ENCODE peak calls at places on chromosomes 6 and 20, in five cellular contexts. B is A549, X is ovary, M is stomach, P is tibial artery. E is an unnamed sample.

GRCh38 chr20:680638-681037 is 5.0 kb upstream of the SCRT2 start:
- DNase-seq in X (no peak), P (no peak), M (no peak), B (no peak), E (no peak)

GRCh38 chr20:45833883-45834796 is 541 bp downstream of the SNX21 start:
- DNase-seq in X (peak), M (peak), P (peak), B (peak), E (peak)

GRCh38 chr6:127459231-127459641 is at the start of gene KIAA0408:
- DNase-seq in P (peak), M (peak), X (peak), B (no peak), E (no peak)

GRCh38 chr20:56801991-56802740 is 173.1 kb downstream of the TFAP2C start:
- DNase-seq in M (no peak), P (no peak), X (no peak), B (peak), E (no peak)

GRCh38 chr20:1209447-1210387 is 6.5 kb downstream of the C20orf202 start:
- DNase-seq in M (no peak), B (peak), P (no peak), X (no peak), E (no peak)

GRCh38 chr20:39849664-39850063 is 839.4 kb downstream of the MAFB start:
- DNase-seq in X (peak), P (peak), B (no peak), M (peak), E (peak)

GRCh38 chr6:113995632-113996031 is 24.7 kb upstream of the HDAC2 start:
- DNase-seq in P (peak), M (no peak), X (no peak), B (peak), E (peak)

GRCh38 chr20:34083137-34083536 is 28.9 kb downstream of the EIF2S2 start:
- DNase-seq in P (peak), X (peak), B (peak), M (peak), E (no peak)

GRCh38 chr6:108549241-108549640 is 11.5 kb upstream of the FOXO3 start:
- DNase-seq in M (no peak), P (no peak), B (no peak), X (no peak), E (no peak)

GRCh38 chr6:126180585-126180984 is 159.3 kb upstream of the CENPW start:
- DNase-seq in M (no peak), P (no peak), X (no peak), B (peak), E (no peak)

GRCh38 chr20:53829086-53829703 is 235.6 kb upstream of the ZNF217 start:
- DNase-seq in X (no peak), P (no peak), B (peak), M (no peak), E (no peak)

GRCh38 chr6:80457044-80457933 is 350.8 kb downstream of the BCKDHB start:
- DNase-seq in P (peak), M (peak), X (peak), B (peak), E (peak)

GRCh38 chr20:31717478-31717946 is 5.2 kb downstream of the BCL2L1 start:
- DNase-seq in P (no peak), B (no peak), X (no peak), M (no peak), E (no peak)

GRCh38 chr6:41836022-41836659 is 48.6 kb downstream of the TOMM6 start:
- DNase-seq in X (no peak), P (no peak), M (no peak), B (no peak), E (no peak)

GRCh38 chr6:101716387-101716786 is 322.9 kb downstream of the GRIK2 start:
- DNase-seq in P (no peak), M (no peak), B (no peak), X (no peak), E (no peak)

GRCh38 chr6:39441301-39441700 is 118.8 kb upstream of the KCNK16 start:
- DNase-seq in B (no peak), X (no peak), M (no peak), P (no peak), E (no peak)

GRCh38 chr6:148342146-148343027 is at the start of gene SASH1:
- DNase-seq in P (peak), B (peak), X (peak), M (peak), E (peak)

GRCh38 chr6:134309227-134309626 is 8.7 kb downstream of the SGK1 start:
- DNase-seq in B (no peak), M (no peak), X (no peak), P (no peak), E (no peak)

GRCh38 chr6:86193821-86194220 is 551.1 kb upstream of the SYNCRIP start:
- DNase-seq in M (no peak), P (no peak), B (no peak), X (no peak), E (no peak)

GRCh38 chr6:106163966-106164877 is 78.1 kb downstream of the PRDM1 start:
- DNase-seq in B (no peak), X (no peak), P (no peak), M (no peak), E (no peak)

GRCh38 chr6:163533443-163533842 is 118.9 kb downstream of the QKI start:
- DNase-seq in B (peak), X (no peak), P (no peak), M (no peak), E (no peak)

GRCh38 chr6:166850677-166851076 is 105.7 kb downstream of the RNASET2 start:
- DNase-seq in B (no peak), X (no peak), P (no peak), M (no peak), E (no peak)

GRCh38 chr20:32945710-32946221 is 58.5 kb downstream of the SUN5 start:
- DNase-seq in B (no peak), P (no peak), X (no peak), M (no peak), E (no peak)

GRCh38 chr20:38165089-38165965 is at the start of gene TGM2:
- DNase-seq in P (peak), B (peak), X (peak), M (peak), E (no peak)

GRCh38 chr6:119351005-119351394 is 1.4 kb upstream of the MAN1A1 start:
- DNase-seq in X (no peak), M (no peak), B (peak), P (no peak), E (no peak)

GRCh38 chr6:9039258-9039657 is 603.9 kb upstream of the SLC35B3 start:
- DNase-seq in B (peak), P (no peak), X (no peak), M (no peak), E (no peak)

GRCh38 chr6:78850621-78851020 is 16.7 kb upstream of the IRAK1BP1 start:
- DNase-seq in P (no peak), M (no peak), X (no peak), B (no peak), E (no peak)

GRCh38 chr6:55954436-55954835 is 79.0 kb upstream of the BMP5 start:
- DNase-seq in P (no peak), B (no peak), X (no peak), M (no peak), E (no peak)
- H3K27ac ChIP-seq in P (no peak), B (no peak), X (no peak), M (no peak), E (no peak)

GRCh38 chr6:29749668-29750067 is 26.4 kb downstream of the HLA-F start:
- DNase-seq in M (no peak), X (no peak), P (no peak), B (no peak), E (no peak)
- H3K4me3 ChIP-seq in M (peak), X (peak), P (peak), B (no peak), E (peak)

DNA sequence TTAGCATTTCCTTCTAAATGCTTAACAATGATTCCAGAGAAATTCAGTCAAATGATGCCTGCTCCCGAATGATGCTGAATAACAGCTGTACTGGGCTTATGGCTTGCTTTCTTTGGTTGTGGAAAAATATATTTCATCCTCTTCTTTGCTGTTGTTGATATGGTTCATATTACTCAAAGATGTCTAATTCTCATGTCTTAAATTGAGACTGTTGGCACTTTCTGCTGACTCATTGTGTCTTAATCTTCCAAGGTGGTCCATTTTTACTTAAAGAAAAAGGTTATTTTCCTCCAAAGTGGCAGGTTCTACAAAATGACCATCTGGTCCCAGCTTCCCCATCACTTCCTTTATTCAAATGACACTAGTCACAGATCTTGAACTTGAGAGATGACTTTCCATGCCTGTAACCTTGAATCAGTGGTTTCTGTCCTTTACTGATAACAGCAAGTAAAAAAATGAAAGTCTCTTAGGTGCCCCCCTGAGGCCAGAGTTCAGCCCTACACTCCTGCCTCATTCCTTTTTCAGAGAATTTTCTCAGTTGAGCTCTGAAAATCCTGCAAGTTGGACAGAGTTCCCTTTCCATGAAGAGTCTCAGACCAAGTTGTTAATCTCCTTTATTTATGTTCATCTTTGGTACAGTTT is 6.9 kb downstream of the SNAP25 start:
- DNase-seq in M (no peak), P (no peak), X (no peak), B (peak), E (no peak)
- TF ChIP-seq CTCF in M (no peak), P (no peak), X (no peak), B (peak), E (no peak)

GRCh38 chr6:89828988-89829590 is 591 bp upstream of the CASP8AP2 start:
- DNase-seq in M (no peak), X (peak), B (no peak), P (no peak), E (no peak)

GRCh38 chr6:89826029-89826528 is 3.6 kb upstream of the CASP8AP2 start:
- DNase-seq in P (no peak), X (no peak), M (no peak), B (no peak), E (no peak)

GRCh38 chr6:89829591-89830384 is at the start of gene CASP8AP2:
- DNase-seq in X (peak), M (peak), B (peak), P (peak), E (peak)

GRCh38 chr6:89834884-89835792 is 5.5 kb downstream of the CASP8AP2 start:
- DNase-seq in M (no peak), X (no peak), P (no peak), B (no peak), E (no peak)

GRCh38 chr6:89830385-89830809 is 717 bp downstream of the CASP8AP2 start:
- DNase-seq in M (no peak), P (no peak), B (no peak), X (no peak), E (no peak)
- H3K27ac ChIP-seq in M (no peak), P (peak), B (peak), X (no peak), E (no peak)

GRCh38 chr6:43630980-43631619 is 2.0 kb upstream of the GTPBP2 start:
- DNase-seq in P (no peak), M (no peak), B (no peak), X (no peak), E (no peak)

GRCh38 chr6:43636312-43636667 is 650 bp downstream of the MAD2L1BP start:
- DNase-seq in M (no peak), P (no peak), X (no peak), B (no peak), E (no peak)

GRCh38 chr6:43629505-43630300 is 639 bp upstream of the GTPBP2 start:
- DNase-seq in P (peak), B (peak), M (peak), X (peak), E (peak)

GRCh38 chr6:43635387-43636311 is at the start of gene MAD2L1BP:
- DNase-seq in B (peak), M (peak), P (peak), X (peak), E (peak)

GRCh38 chr6:43634702-43635303 is 837 bp upstream of the MAD2L1BP start:
- DNase-seq in P (no peak), M (no peak), X (no peak), B (no peak), E (no peak)
- H3K4me3 ChIP-seq in P (no peak), M (no peak), X (no peak), B (no peak), E (peak)

GRCh38 chr6:138529510-138529909 is 30.2 kb upstream of the NHSL1 start:
- DNase-seq in P (no peak), M (no peak), X (no peak), B (no peak), E (no peak)
- TF ChIP-seq CTCF in P (no peak), M (no peak), X (no peak), B (no peak), E (no peak)

DNA sequence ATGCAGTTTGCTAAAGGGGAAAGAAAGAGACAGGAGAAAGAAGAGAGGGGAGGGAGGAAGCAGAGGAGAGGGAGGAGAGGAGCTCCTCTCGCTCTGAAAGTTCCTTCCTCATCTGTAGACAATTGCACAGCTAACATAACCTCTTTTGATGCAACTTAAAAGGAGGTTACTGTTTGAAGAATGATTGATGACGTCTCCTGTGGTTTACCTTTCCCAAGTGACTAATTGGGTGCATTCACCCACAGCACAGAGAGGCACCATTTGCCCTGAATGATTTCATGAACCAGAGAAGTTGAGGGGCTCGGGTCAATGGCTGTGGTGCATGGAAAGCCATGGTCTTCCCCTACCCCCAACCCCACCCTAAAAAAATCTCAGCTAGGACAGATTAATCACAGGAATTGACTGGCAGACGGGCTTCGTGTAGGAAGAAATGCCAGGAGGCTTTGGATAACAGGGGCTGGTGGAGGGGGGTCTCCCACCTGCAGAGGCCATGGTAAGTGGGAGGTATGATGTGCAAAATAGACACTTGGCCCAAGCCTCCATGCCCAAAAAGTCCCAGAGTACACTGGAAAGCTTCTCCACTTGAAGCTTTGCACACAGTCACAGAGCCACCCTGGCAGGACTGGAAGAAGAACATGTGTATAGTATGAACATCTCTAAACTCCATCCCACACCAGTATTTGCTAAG is 213.7 kb downstream of the ANKRD60 start:
- DNase-seq in P (no peak), X (no peak), M (no peak), B (peak), E (no peak)
- H3K27ac ChIP-seq in P (no peak), X (no peak), M (no peak), B (peak), E (no peak)

GRCh38 chr6:116663308-116663707 is 5.3 kb downstream of the ZUP1 start:
- DNase-seq in X (no peak), B (no peak), P (no peak), M (no peak), E (no peak)

GRCh38 chr6:116665464-116665863 is 3.1 kb downstream of the ZUP1 start:
- DNase-seq in M (no peak), X (no peak), B (no peak), P (no peak), E (no peak)

GRCh38 chr6:116667620-116668019 is 946 bp downstream of the ZUP1 start:
- DNase-seq in B (no peak), P (no peak), M (no peak), X (no peak), E (no peak)

GRCh38 chr6:116662186-116662585 is 6.4 kb downstream of the ZUP1 start:
- DNase-seq in M (no peak), B (no peak), X (no peak), P (no peak), E (no peak)

DNA sequence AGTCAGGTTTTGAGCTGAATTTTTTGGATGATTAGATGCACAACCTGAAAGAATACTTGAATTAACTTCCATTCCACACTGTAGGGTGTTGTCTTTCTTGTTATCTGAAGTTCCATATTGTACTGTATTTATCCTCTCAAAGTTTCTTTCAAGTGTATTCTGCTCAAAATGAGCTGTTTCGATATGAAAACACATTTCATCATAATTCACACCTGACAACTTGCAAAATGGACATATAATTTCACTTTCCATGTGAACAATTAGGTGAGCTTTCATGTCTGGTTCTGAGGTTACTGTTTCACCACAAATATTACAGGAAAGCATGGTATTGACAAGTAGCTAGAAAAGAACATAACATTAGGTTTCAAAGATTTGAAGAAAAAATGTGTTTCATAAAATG is 1.7 kb downstream of the ZUP1 start:
- DNase-seq in B (no peak), M (no peak), X (no peak), P (no peak), E (no peak)
- H3K4me3 ChIP-seq in B (no peak), M (no peak), X (no peak), P (no peak), E (no peak)

GRCh38 chr6:111411046-111411445 is 72.0 kb downstream of the REV3L start:
- DNase-seq in M (no peak), X (no peak), B (no peak), P (no peak), E (no peak)

GRCh38 chr6:111407686-111408085 is 75.3 kb downstream of the REV3L start:
- DNase-seq in B (no peak), M (no peak), P (no peak), X (no peak), E (no peak)

GRCh38 chr6:111409430-111409829 is 73.6 kb downstream of the REV3L start:
- DNase-seq in B (no peak), M (no peak), X (no peak), P (no peak), E (no peak)

GRCh38 chr6:111411978-111412574 is 70.9 kb downstream of the REV3L start:
- DNase-seq in X (no peak), M (no peak), B (no peak), P (no peak), E (no peak)

GRCh38 chr6:111410371-111410770 is 72.6 kb downstream of the REV3L start:
- DNase-seq in X (no peak), M (no peak), B (no peak), P (no peak), E (no peak)
- TF ChIP-seq CTCF in X (no peak), M (no peak), B (no peak), P (no peak), E (no peak)